ENCODE peak calls at places on chromosomes 5 and 9, in seven cellular contexts. S is NCI-H774; L is AG09309; I is stimulated activated naive CD8-positive, alpha-beta T cell treated with anti-CD3 and anti-CD28 coated beads, Interleukin-15, amount 100 ng/mL, for 72 hours; M is KBM-7; T is Calu3; C is epithelial cell of proximal tubule. J is an unnamed sample.

GRCh38 chr5:125034331-125034730 is 287.9 kb upstream of the ZNF608 start:
- DNase-seq in S (no peak), L (no peak), I (no peak), M (no peak), T (no peak), C (no peak), J (no peak)

GRCh38 chr5:78627175-78627574 is 21.4 kb downstream of the LHFPL2 start:
- DNase-seq in S (no peak), L (no peak), I (no peak), M (no peak), T (no peak), C (no peak), J (no peak)

GRCh38 chr5:156934450-156935211 is 28.4 kb downstream of the TIMD4 start:
- DNase-seq in S (peak), L (no peak), I (peak), M (peak), T (peak), C (no peak), J (no peak)

GRCh38 chr9:4137755-4138154 is 162.1 kb downstream of the GLIS3 start:
- DNase-seq in S (peak), L (peak), I (no peak), M (no peak), T (no peak), C (no peak), J (no peak)

GRCh38 chr9:3931996-3932906 is 367.6 kb downstream of the GLIS3 start:
- DNase-seq in S (no peak), L (peak), I (no peak), M (no peak), T (no peak), C (no peak), J (no peak)

GRCh38 chr9:6006968-6007769 is 8.3 kb downstream of the RANBP6 start:
- DNase-seq in S (peak), L (no peak), I (peak), M (peak), T (peak), C (no peak), J (peak)

GRCh38 chr5:176642675-176643490 is 4.4 kb upstream of the TSPAN17 start:
- DNase-seq in S (no peak), L (no peak), I (no peak), M (no peak), T (no peak), C (no peak), J (no peak)

GRCh38 chr5:134114886-134115805 is 665 bp downstream of the TCF7 start:
- DNase-seq in S (no peak), L (no peak), I (peak), M (peak), T (peak), C (no peak), J (no peak)

GRCh38 chr9:84991506-84991855 is 322.0 kb downstream of the NTRK2 start:
- DNase-seq in S (no peak), L (no peak), I (no peak), M (no peak), T (no peak), C (no peak), J (no peak)

J was measured in stimulated activated naive B cell treated with anti-CD40 and anti-IgM and Interleukin-4, amounts not matched to agents 10 μg/mL and 1 μg/mL and 100 μg/mL, for 72 hours.